ENCODE peak calls at places on chromosomes 6 and 20, in five cellular contexts. One of them, this sample, is unnamed.

GRCh38 chr6:7140631-7141366 is 33.0 kb downstream of the RREB1 start:
- DNase-seq in A673: peak; percentile 83
- DNase-seq in A549: peak; percentile 60
- DNase-seq in left ventricle myocardium inferior: peak; percentile 91
- DNase-seq in endodermal cell: peak; percentile 95
- DNase-seq in this sample: peak; percentile 90

GRCh38 chr20:21183722-21184121 is 57.8 kb downstream of the KIZ start:
- DNase-seq in A673: no peak
- DNase-seq in A549: peak; percentile 9
- DNase-seq in left ventricle myocardium inferior: no peak
- DNase-seq in endodermal cell: no peak
- DNase-seq in this sample: no peak

GRCh38 chr6:49463612-49463967 is 420 bp downstream of the CENPQ start:
- DNase-seq in A673: no peak
- DNase-seq in A549: no peak
- DNase-seq in left ventricle myocardium inferior: no peak
- DNase-seq in endodermal cell: no peak
- DNase-seq in this sample: no peak

GRCh38 chr6:142242269-142242668 is 59.5 kb upstream of the ADGRG6 start:
- DNase-seq in A673: no peak
- DNase-seq in A549: no peak
- DNase-seq in left ventricle myocardium inferior: no peak
- DNase-seq in endodermal cell: no peak
- DNase-seq in this sample: no peak

GRCh38 chr6:156396791-156397418 is 380.3 kb upstream of the ARID1B start:
- DNase-seq in A673: no peak
- DNase-seq in A549: no peak
- DNase-seq in left ventricle myocardium inferior: no peak
- DNase-seq in endodermal cell: peak; percentile 76
- DNase-seq in this sample: no peak

GRCh38 chr6:7773322-7773721 is 47.4 kb downstream of the BMP6 start:
- DNase-seq in A673: no peak
- DNase-seq in A549: no peak
- DNase-seq in left ventricle myocardium inferior: no peak
- DNase-seq in endodermal cell: no peak
- DNase-seq in this sample: no peak

GRCh38 chr6:126388235-126388634 is 48.3 kb downstream of the CENPW start:
- DNase-seq in A673: no peak
- DNase-seq in A549: no peak
- DNase-seq in left ventricle myocardium inferior: no peak
- DNase-seq in endodermal cell: no peak
- DNase-seq in this sample: no peak

GRCh38 chr6:72580281-72580940 is 41.5 kb upstream of the KCNQ5 start:
- DNase-seq in A673: peak; percentile 86
- DNase-seq in A549: peak; percentile 67
- DNase-seq in left ventricle myocardium inferior: no peak
- DNase-seq in endodermal cell: peak; percentile 67
- DNase-seq in this sample: no peak

GRCh38 chr6:80523029-80523428 is 416.6 kb downstream of the BCKDHB start:
- DNase-seq in A673: no peak
- DNase-seq in A549: no peak
- DNase-seq in left ventricle myocardium inferior: no peak
- DNase-seq in endodermal cell: no peak
- DNase-seq in this sample: no peak

GRCh38 chr6:133888931-133889556 is at the start of gene TCF21:
- DNase-seq in A673: no peak
- DNase-seq in A549: no peak
- DNase-seq in left ventricle myocardium inferior: peak; percentile 46
- DNase-seq in endodermal cell: peak; percentile 84
- DNase-seq in this sample: no peak

GRCh38 chr20:20713244-20713765 is 861 bp upstream of the RALGAPA2 start:
- DNase-seq in A673: no peak
- DNase-seq in A549: no peak
- DNase-seq in left ventricle myocardium inferior: no peak
- DNase-seq in endodermal cell: no peak
- DNase-seq in this sample: no peak

GRCh38 chr20:59253779-59254319 is 46.6 kb upstream of the EDN3 start:
- DNase-seq in A673: no peak
- DNase-seq in A549: no peak
- DNase-seq in left ventricle myocardium inferior: no peak
- DNase-seq in endodermal cell: no peak
- DNase-seq in this sample: no peak

GRCh38 chr6:89242574-89243330 is 25.6 kb upstream of the GABRR1 start:
- DNase-seq in A673: peak; percentile 91
- DNase-seq in A549: peak; percentile 59
- DNase-seq in left ventricle myocardium inferior: no peak
- DNase-seq in endodermal cell: peak; percentile 55
- DNase-seq in this sample: no peak

GRCh38 chr6:123598011-123598410 is 38.7 kb downstream of the TRDN start:
- DNase-seq in A673: no peak
- DNase-seq in A549: no peak
- DNase-seq in left ventricle myocardium inferior: no peak
- DNase-seq in endodermal cell: no peak
- DNase-seq in this sample: no peak

GRCh38 chr6:25083784-25084507 is 148.2 kb upstream of the RIPOR2 start:
- DNase-seq in A673: no peak
- DNase-seq in A549: no peak
- DNase-seq in left ventricle myocardium inferior: no peak
- DNase-seq in endodermal cell: no peak
- DNase-seq in this sample: no peak

GRCh38 chr6:25088513-25088912 is 152.8 kb upstream of the RIPOR2 start:
- DNase-seq in A673: peak; percentile 78
- DNase-seq in A549: no peak
- DNase-seq in left ventricle myocardium inferior: no peak
- DNase-seq in endodermal cell: no peak
- DNase-seq in this sample: no peak

GRCh38 chr6:25085761-25086160 is 150.0 kb upstream of the RIPOR2 start:
- DNase-seq in A673: peak; percentile 36
- DNase-seq in A549: no peak
- DNase-seq in left ventricle myocardium inferior: no peak
- DNase-seq in endodermal cell: no peak
- DNase-seq in this sample: no peak

GRCh38 chr6:25086500-25087091 is 150.8 kb upstream of the RIPOR2 start:
- DNase-seq in A673: no peak
- DNase-seq in A549: no peak
- DNase-seq in left ventricle myocardium inferior: no peak
- DNase-seq in endodermal cell: peak; percentile 53
- DNase-seq in this sample: no peak

GRCh38 chr6:25084508-25084833 is 148.7 kb upstream of the RIPOR2 start:
- DNase-seq in A673: no peak
- DNase-seq in A549: no peak
- DNase-seq in left ventricle myocardium inferior: no peak
- DNase-seq in endodermal cell: no peak
- DNase-seq in this sample: no peak
- H3K9me3 ChIP-seq in A673: no peaks in the 10 kb centered on the region
- H3K9me3 ChIP-seq in A549: no peaks in the 10 kb centered on the region
- H3K9me3 ChIP-seq in left ventricle myocardium inferior: no peaks in the 10 kb centered on the region
- H3K9me3 ChIP-seq in endodermal cell: no peaks in the 10 kb centered on the region
- H3K9me3 ChIP-seq in this sample: no peaks in the 10 kb centered on the region

DNA sequence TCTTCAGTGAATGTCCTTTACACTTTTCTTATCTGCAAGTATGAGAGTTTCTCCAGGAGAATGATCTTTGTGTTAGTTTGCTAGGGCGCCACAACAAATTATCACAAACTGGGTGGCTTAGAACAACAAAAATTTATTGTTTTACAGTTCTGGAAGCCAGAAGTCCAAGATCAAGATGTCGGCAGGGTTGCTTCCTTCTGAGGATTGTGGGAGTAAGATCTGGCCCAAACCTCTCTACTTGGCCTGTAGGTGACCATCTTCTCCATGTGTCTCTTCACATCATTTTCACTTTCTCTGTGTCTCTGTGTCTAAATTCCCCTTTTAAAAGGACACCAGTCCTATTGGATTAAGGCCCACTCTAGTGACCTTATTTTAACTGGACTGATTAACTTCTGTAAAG is 103.0 kb downstream of the ADTRP start:
- DNase-seq in A673: peak; percentile 26
- DNase-seq in A549: no peak
- DNase-seq in left ventricle myocardium inferior: no peak
- DNase-seq in endodermal cell: no peak
- DNase-seq in this sample: no peak
- TF ChIP-seq CTCF in A673: peak; percentile 41
- TF ChIP-seq CTCF in A549: no peak
- TF ChIP-seq CTCF in left ventricle myocardium inferior: no peak
- TF ChIP-seq CTCF in endodermal cell: peak; percentile 57
- TF ChIP-seq CTCF in this sample: peak; percentile 25

DNA sequence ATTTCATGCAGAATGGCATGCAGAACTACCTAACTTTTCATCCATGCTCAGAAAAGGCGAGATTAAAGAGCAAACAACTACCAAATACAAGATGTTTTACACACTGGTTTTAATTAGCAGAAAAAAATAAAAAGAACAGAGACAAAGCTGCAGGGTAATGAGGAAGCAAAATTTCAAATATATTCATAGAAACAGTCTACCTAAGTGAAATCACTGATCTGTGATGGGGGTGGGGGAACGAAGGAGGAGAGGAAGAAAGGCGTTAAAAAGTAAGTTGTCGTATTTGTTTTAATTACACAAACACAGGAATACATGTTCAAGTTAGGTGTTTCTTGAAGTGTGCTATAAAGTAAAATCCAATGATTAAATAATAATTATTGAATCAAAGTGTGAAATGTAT is 42.1 kb downstream of the MAP3K7 start:
- DNase-seq in A673: no peak
- DNase-seq in A549: no peak
- DNase-seq in left ventricle myocardium inferior: no peak
- DNase-seq in endodermal cell: no peak
- DNase-seq in this sample: no peak
- H3K27ac ChIP-seq in A673: no peak overlapping the region
- H3K27ac ChIP-seq in A549: no peak overlapping the region
- H3K27ac ChIP-seq in left ventricle myocardium inferior: no peak overlapping the region
- H3K27ac ChIP-seq in endodermal cell: no peak overlapping the region
- H3K27ac ChIP-seq in this sample: no peak overlapping the region

GRCh38 chr6:140747114-140747513 is 1372.7 kb upstream of the CITED2 start:
- DNase-seq in A673: no peak
- DNase-seq in A549: no peak
- DNase-seq in left ventricle myocardium inferior: no peak
- DNase-seq in endodermal cell: no peak
- DNase-seq in this sample: no peak

GRCh38 chr6:140744648-140745320 is 1370.3 kb upstream of the CITED2 start:
- DNase-seq in A673: no peak
- DNase-seq in A549: no peak
- DNase-seq in left ventricle myocardium inferior: no peak
- DNase-seq in endodermal cell: no peak
- DNase-seq in this sample: peak; percentile 80
- H3K9me3 ChIP-seq in A673: no peaks in the 10 kb centered on the region
- H3K9me3 ChIP-seq in A549: peaks cover 3% of the 10 kb centered on the region
- H3K9me3 ChIP-seq in left ventricle myocardium inferior: peaks cover 31% of the 10 kb centered on the region
- H3K9me3 ChIP-seq in endodermal cell: peaks cover 30% of the 10 kb centered on the region
- H3K9me3 ChIP-seq in this sample: no peaks in the 10 kb centered on the region

GRCh38 chr20:46352370-46352938 is 44.2 kb upstream of the CDH22 start:
- DNase-seq in A673: no peak
- DNase-seq in A549: no peak
- DNase-seq in left ventricle myocardium inferior: no peak
- DNase-seq in endodermal cell: no peak
- DNase-seq in this sample: no peak
- TF ChIP-seq CTCF in A673: no peak
- TF ChIP-seq CTCF in A549: no peak
- TF ChIP-seq CTCF in left ventricle myocardium inferior: no peak
- TF ChIP-seq CTCF in endodermal cell: no peak
- TF ChIP-seq CTCF in this sample: no peak

DNA sequence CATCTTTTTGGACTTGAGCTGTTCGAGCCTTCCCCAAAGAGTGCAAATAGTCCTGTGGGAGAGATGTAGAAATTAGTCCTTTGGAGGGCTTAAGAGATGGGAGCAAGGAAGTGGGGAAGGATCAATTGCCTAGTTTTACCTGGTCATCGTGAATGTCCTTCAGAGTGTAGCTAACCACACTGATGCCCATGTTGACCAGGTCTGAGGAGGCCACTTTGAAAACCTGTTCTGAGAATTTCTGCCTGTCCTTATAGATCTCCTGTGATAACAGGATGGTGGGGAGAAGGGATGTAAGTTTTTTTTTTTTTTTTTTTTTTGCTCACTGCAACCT is 2.0 kb downstream of the FLOT1 start:
- DNase-seq in A673: no peak
- DNase-seq in A549: no peak
- DNase-seq in left ventricle myocardium inferior: no peak
- DNase-seq in endodermal cell: no peak
- DNase-seq in this sample: no peak
- H3K27ac ChIP-seq in A673: no peak overlapping the region
- H3K27ac ChIP-seq in A549: no peak overlapping the region
- H3K27ac ChIP-seq in left ventricle myocardium inferior: peak overlapping the region; percentile 98
- H3K27ac ChIP-seq in endodermal cell: no peak overlapping the region
- H3K27ac ChIP-seq in this sample: peak overlapping the region; percentile 71

This sample was measured in adrenal gland.